ENCODE peak calls at places on chromosomes 16 and 17, in seven cellular contexts. J is Panc1; Z is right lobe of liver; M is CD4-positive, alpha-beta T cell; U is thoracic aorta; E is neural progenitor cell; H is SK-N-SH. V is an unnamed sample. For H3K9me3, the result is how much of the 10 kb centered on the place peaks cover.

GRCh38 chr17:73595068-73595865 is 49.0 kb downstream of the SDK2 start:
- DNase-seq in E (peak), H (peak), U (no peak), Z (no peak), M (no peak), J (no peak), V (no peak)

GRCh38 chr17:57071991-57072944 is 12.8 kb upstream of the AKAP1 start:
- DNase-seq in J (no peak), U (no peak), H (peak), Z (no peak), E (no peak), M (no peak), V (no peak)

GRCh38 chr16:56600398-56600999 is 7.9 kb upstream of the MT2A start:
- DNase-seq in Z (no peak), J (no peak), E (peak), H (peak), U (no peak), M (no peak), V (peak)

GRCh38 chr17:79907855-79908254 is 68.6 kb upstream of the CBX4 start:
- DNase-seq in M (no peak), E (peak), J (no peak), H (no peak), U (no peak), Z (no peak), V (no peak)

GRCh38 chr17:28735242-28735722 is 6.7 kb downstream of the NEK8 start:
- DNase-seq in H (no peak), U (no peak), J (no peak), M (no peak), E (no peak), Z (no peak), V (no peak)

GRCh38 chr17:39164675-39165143 is 1.3 kb downstream of the ARL5C start:
- DNase-seq in M (peak), U (peak), J (peak), Z (peak), E (peak), H (peak), V (peak)

GRCh38 chr17:16215002-16215272 is 397 bp downstream of the NCOR1 start:
- DNase-seq in J (no peak), M (peak), Z (peak), H (peak), E (peak), U (no peak), V (peak)

GRCh38 chr17:68033636-68034451 is 1.7 kb upstream of the KPNA2 start:
- DNase-seq in E (peak), H (peak), J (no peak), U (no peak), M (no peak), Z (no peak), V (no peak)

GRCh38 chr17:82668024-82668630 is 19.9 kb upstream of the WDR45B start:
- DNase-seq in M (no peak), J (no peak), H (no peak), E (no peak), Z (no peak), U (no peak), V (no peak)

GRCh38 chr17:30513346-30513745 is 36.1 kb downstream of the GOSR1 start:
- DNase-seq in J (no peak), U (no peak), E (no peak), Z (no peak), M (no peak), H (no peak), V (no peak)

GRCh38 chr16:2019919-2020831 is 590 bp downstream of the NPW start:
- DNase-seq in J (no peak), E (peak), U (no peak), H (peak), Z (peak), M (no peak), V (no peak)

GRCh38 chr16:31676731-31677130 is 149.0 kb downstream of the AHSP start:
- DNase-seq in U (no peak), Z (no peak), M (no peak), H (no peak), E (no peak), J (no peak), V (no peak)
- H3K9me3 ChIP-seq in U (under half), Z (under half), M (under half), H (under half), E (under half), J (under half), V (under half)

GRCh38 chr16:19716183-19716582 is 1.8 kb downstream of the KNOP1 start:
- DNase-seq in U (no peak), M (no peak), H (no peak), E (no peak), J (no peak), Z (no peak), V (no peak)
- TF ChIP-seq CTCF in U (no peak), M (no peak), H (no peak), E (no peak), J (no peak), Z (no peak), V (no peak)

DNA sequence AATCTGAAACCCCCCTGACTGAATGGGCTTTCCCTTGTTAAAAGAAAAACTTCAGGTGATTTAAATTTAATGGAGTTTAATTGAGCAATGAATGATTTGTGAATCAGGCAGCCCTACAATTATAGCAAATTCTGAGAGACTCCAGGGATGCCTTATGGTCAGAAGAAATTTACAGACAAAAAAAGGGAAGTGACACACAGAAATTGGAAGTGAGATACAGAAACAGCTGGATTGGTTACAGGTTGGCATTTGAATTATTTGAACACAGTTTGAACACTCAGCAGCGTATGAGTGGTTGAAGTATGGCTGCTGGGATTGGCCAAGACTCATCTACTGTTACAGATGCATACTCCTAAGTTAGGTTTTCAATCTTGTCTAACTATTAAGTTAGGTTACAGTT is 19.0 kb upstream of the CPHXL start:
- DNase-seq in E (no peak), U (no peak), J (no peak), M (no peak), H (no peak), Z (no peak), V (no peak)
- H3K9me3 ChIP-seq in E (under half), U (under half), J (under half), M (under half), H (under half), Z (under half), V (under half)

DNA sequence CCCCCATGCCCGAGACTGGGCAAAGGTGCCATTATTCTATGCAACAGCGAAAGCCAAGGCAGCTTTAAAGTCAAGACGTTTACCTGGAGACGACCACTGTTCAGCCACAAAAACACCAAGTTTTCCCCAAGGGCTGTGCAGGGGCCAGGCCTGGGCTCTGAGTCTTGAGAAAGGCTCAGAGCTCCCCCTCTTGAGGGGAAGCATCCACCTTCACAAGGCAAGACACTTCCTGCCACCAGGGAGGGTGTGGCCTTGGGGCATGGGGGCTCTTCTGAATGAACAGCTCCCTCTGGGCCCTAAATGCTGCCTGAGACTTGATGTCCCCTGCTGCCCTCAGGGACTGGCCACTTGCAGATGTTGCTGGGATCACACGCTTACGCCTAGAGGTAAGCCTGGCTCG is 26.5 kb downstream of the PDIA2 start:
- DNase-seq in U (no peak), H (no peak), M (no peak), Z (no peak), J (no peak), E (no peak), V (no peak)
- TF ChIP-seq CTCF in U (no peak), H (no peak), M (no peak), Z (no peak), J (no peak), E (no peak), V (no peak)

GRCh38 chr16:83019963-83020362 is 393.2 kb downstream of the CDH13 start:
- DNase-seq in J (no peak), M (no peak), U (no peak), Z (no peak), E (no peak), H (no peak), V (no peak)

GRCh38 chr16:83021049-83021448 is 394.3 kb downstream of the CDH13 start:
- DNase-seq in H (no peak), E (no peak), M (no peak), J (no peak), Z (no peak), U (no peak), V (no peak)

GRCh38 chr16:83023640-83024039 is 396.9 kb downstream of the CDH13 start:
- DNase-seq in U (no peak), J (no peak), Z (no peak), E (no peak), M (no peak), H (no peak), V (no peak)

GRCh38 chr16:83027973-83028372 is 401.2 kb downstream of the CDH13 start:
- DNase-seq in Z (no peak), H (no peak), J (no peak), M (no peak), E (no peak), U (no peak), V (no peak)

DNA sequence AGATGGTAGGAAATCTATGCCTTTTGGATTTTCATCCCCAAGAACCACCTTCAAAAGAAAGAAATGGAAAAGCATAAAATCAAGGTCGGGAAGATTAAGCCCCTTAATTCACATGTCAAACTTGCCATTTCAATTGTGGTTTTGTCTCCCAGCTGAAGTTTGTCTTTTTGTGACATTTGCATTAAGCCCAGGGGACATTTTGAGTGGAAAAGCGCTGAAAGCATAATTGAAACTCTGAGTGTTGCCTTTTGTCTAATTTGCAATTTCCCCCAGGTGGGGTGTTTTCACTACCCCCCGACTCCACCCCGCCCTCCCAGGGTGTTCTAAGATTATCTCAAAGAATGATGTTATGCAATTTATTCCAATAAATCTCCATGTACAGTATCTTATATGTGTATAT is 396.2 kb downstream of the CDH13 start:
- DNase-seq in H (no peak), M (no peak), E (no peak), U (no peak), Z (no peak), J (no peak), V (no peak)
- H3K9me3 ChIP-seq in H (under half), M (under half), E (under half), U (under half), Z (under half), J (under half), V (under half)

GRCh38 chr16:78396046-78396445 is 296.6 kb downstream of the WWOX start:
- DNase-seq in Z (no peak), E (peak), J (no peak), M (no peak), U (no peak), H (peak), V (no peak)
- TF ChIP-seq CTCF in Z (peak), E (peak), J (peak), M (peak), U (no peak), H (peak), V (no peak)